ENCODE peak calls at places on chromosomes 5 and 9, in ten cellular contexts. One of them, this sample, is unnamed.

GRCh38 chr5:111942661-111943401 is 185.8 kb upstream of the NREP start:
- DNase-seq in activated CD4-positive, alpha-beta T cell treated with anti-CD3 and anti-CD28 coated beads for 24 hours: no peak
- DNase-seq in neuronal stem cell: no peak
- DNase-seq in activated T-cell treated with anti-CD3 and anti-CD28 coated beads for 24 hours: no peak
- DNase-seq in Right ventricle myocardium inferior: no peak
- DNase-seq in spleen: no peak
- DNase-seq in NCI-H1105: no peak
- DNase-seq in fibroblast of mammary gland: peak; percentile 73
- DNase-seq in HS-27A: no peak
- DNase-seq in upper lobe of right lung: no peak
- DNase-seq in this sample: no peak

GRCh38 chr5:6858419-6858818 is 145.2 kb downstream of the TENT4A start:
- DNase-seq in activated CD4-positive, alpha-beta T cell treated with anti-CD3 and anti-CD28 coated beads for 24 hours: no peak
- DNase-seq in neuronal stem cell: no peak
- DNase-seq in activated T-cell treated with anti-CD3 and anti-CD28 coated beads for 24 hours: no peak
- DNase-seq in Right ventricle myocardium inferior: peak; percentile 26
- DNase-seq in spleen: no peak
- DNase-seq in NCI-H1105: no peak
- DNase-seq in fibroblast of mammary gland: no peak
- DNase-seq in HS-27A: no peak
- DNase-seq in upper lobe of right lung: no peak
- DNase-seq in this sample: no peak

GRCh38 chr9:122347348-122348287 is 23.2 kb upstream of the PTGS1 start:
- DNase-seq in activated CD4-positive, alpha-beta T cell treated with anti-CD3 and anti-CD28 coated beads for 24 hours: no peak
- DNase-seq in neuronal stem cell: no peak
- DNase-seq in activated T-cell treated with anti-CD3 and anti-CD28 coated beads for 24 hours: no peak
- DNase-seq in Right ventricle myocardium inferior: no peak
- DNase-seq in spleen: peak; percentile 41
- DNase-seq in NCI-H1105: no peak
- DNase-seq in fibroblast of mammary gland: peak; percentile 34
- DNase-seq in HS-27A: no peak
- DNase-seq in upper lobe of right lung: no peak
- DNase-seq in this sample: no peak

GRCh38 chr9:79408200-79408599 is 163.6 kb upstream of the TLE4 start:
- DNase-seq in activated CD4-positive, alpha-beta T cell treated with anti-CD3 and anti-CD28 coated beads for 24 hours: no peak
- DNase-seq in neuronal stem cell: no peak
- DNase-seq in activated T-cell treated with anti-CD3 and anti-CD28 coated beads for 24 hours: no peak
- DNase-seq in Right ventricle myocardium inferior: no peak
- DNase-seq in spleen: no peak
- DNase-seq in NCI-H1105: no peak
- DNase-seq in fibroblast of mammary gland: no peak
- DNase-seq in HS-27A: no peak
- DNase-seq in upper lobe of right lung: no peak
- DNase-seq in this sample: no peak

GRCh38 chr9:112069318-112070169 is 105.6 kb downstream of the SUSD1 start:
- DNase-seq in activated CD4-positive, alpha-beta T cell treated with anti-CD3 and anti-CD28 coated beads for 24 hours: no peak
- DNase-seq in neuronal stem cell: no peak
- DNase-seq in activated T-cell treated with anti-CD3 and anti-CD28 coated beads for 24 hours: no peak
- DNase-seq in Right ventricle myocardium inferior: no peak
- DNase-seq in spleen: no peak
- DNase-seq in NCI-H1105: no peak
- DNase-seq in fibroblast of mammary gland: peak; percentile 35
- DNase-seq in HS-27A: no peak
- DNase-seq in upper lobe of right lung: no peak
- DNase-seq in this sample: peak; percentile 71

GRCh38 chr5:165196961-165197360 is 1691.5 kb downstream of the MAT2B start:
- DNase-seq in activated CD4-positive, alpha-beta T cell treated with anti-CD3 and anti-CD28 coated beads for 24 hours: no peak
- DNase-seq in neuronal stem cell: no peak
- DNase-seq in activated T-cell treated with anti-CD3 and anti-CD28 coated beads for 24 hours: no peak
- DNase-seq in Right ventricle myocardium inferior: no peak
- DNase-seq in spleen: no peak
- DNase-seq in NCI-H1105: no peak
- DNase-seq in fibroblast of mammary gland: no peak
- DNase-seq in HS-27A: no peak
- DNase-seq in upper lobe of right lung: no peak
- DNase-seq in this sample: no peak

GRCh38 chr5:149962040-149962439 is 1.5 kb downstream of the SLC26A2 start:
- DNase-seq in activated CD4-positive, alpha-beta T cell treated with anti-CD3 and anti-CD28 coated beads for 24 hours: no peak
- DNase-seq in neuronal stem cell: no peak
- DNase-seq in activated T-cell treated with anti-CD3 and anti-CD28 coated beads for 24 hours: no peak
- DNase-seq in Right ventricle myocardium inferior: no peak
- DNase-seq in spleen: no peak
- DNase-seq in NCI-H1105: no peak
- DNase-seq in fibroblast of mammary gland: peak; percentile 78
- DNase-seq in HS-27A: no peak
- DNase-seq in upper lobe of right lung: no peak
- DNase-seq in this sample: peak; percentile 56

GRCh38 chr5:43320846-43321245 is 7.6 kb upstream of the HMGCS1 start:
- DNase-seq in activated CD4-positive, alpha-beta T cell treated with anti-CD3 and anti-CD28 coated beads for 24 hours: no peak
- DNase-seq in neuronal stem cell: no peak
- DNase-seq in activated T-cell treated with anti-CD3 and anti-CD28 coated beads for 24 hours: no peak
- DNase-seq in Right ventricle myocardium inferior: no peak
- DNase-seq in spleen: no peak
- DNase-seq in NCI-H1105: no peak
- DNase-seq in fibroblast of mammary gland: no peak
- DNase-seq in HS-27A: no peak
- DNase-seq in upper lobe of right lung: no peak
- DNase-seq in this sample: no peak

GRCh38 chr9:22415941-22416691 is 30.5 kb upstream of the DMRTA1 start:
- DNase-seq in activated CD4-positive, alpha-beta T cell treated with anti-CD3 and anti-CD28 coated beads for 24 hours: no peak
- DNase-seq in neuronal stem cell: no peak
- DNase-seq in activated T-cell treated with anti-CD3 and anti-CD28 coated beads for 24 hours: no peak
- DNase-seq in Right ventricle myocardium inferior: no peak
- DNase-seq in spleen: no peak
- DNase-seq in NCI-H1105: no peak
- DNase-seq in fibroblast of mammary gland: no peak
- DNase-seq in HS-27A: no peak
- DNase-seq in upper lobe of right lung: no peak
- DNase-seq in this sample: no peak

GRCh38 chr9:19181002-19181401 is 49.5 kb upstream of the DENND4C start:
- DNase-seq in activated CD4-positive, alpha-beta T cell treated with anti-CD3 and anti-CD28 coated beads for 24 hours: no peak
- DNase-seq in neuronal stem cell: no peak
- DNase-seq in activated T-cell treated with anti-CD3 and anti-CD28 coated beads for 24 hours: no peak
- DNase-seq in Right ventricle myocardium inferior: no peak
- DNase-seq in spleen: no peak
- DNase-seq in NCI-H1105: no peak
- DNase-seq in fibroblast of mammary gland: no peak
- DNase-seq in HS-27A: no peak
- DNase-seq in upper lobe of right lung: no peak
- DNase-seq in this sample: no peak

This sample was measured in AML-193.